ENCODE peak calls at places on chromosome 19, in five cellular contexts. V is HFF-Myc, L is transverse colon, X is AG09309, G is thoracic aorta. W is an unnamed sample.

GRCh38 chr19:31146546-31147183 is 202.6 kb downstream of the TSHZ3 start:
- DNase-seq in V (no peak), L (no peak), X (no peak), G (no peak), W (no peak)

GRCh38 chr19:13887529-13887928 is 10.6 kb downstream of the NANOS3 start:
- DNase-seq in V (no peak), L (no peak), X (peak), G (no peak), W (no peak)

GRCh38 chr19:40342644-40343311 is 5.4 kb downstream of the C19orf47 start:
- DNase-seq in V (no peak), L (no peak), X (no peak), G (no peak), W (no peak)

GRCh38 chr19:16942583-16942982 is 53.8 kb downstream of the F2RL3 start:
- DNase-seq in V (no peak), L (no peak), X (no peak), G (no peak), W (no peak)

GRCh38 chr19:18319591-18320135 is 3.2 kb downstream of the LSM4 start:
- DNase-seq in V (no peak), L (peak), X (no peak), G (no peak), W (no peak)

GRCh38 chr19:7540761-7541480 is 5.4 kb downstream of the PNPLA6 start:
- DNase-seq in V (no peak), L (no peak), X (no peak), G (no peak), W (no peak)

GRCh38 chr19:1122972-1123363 is 19.2 kb downstream of the GPX4 start:
- DNase-seq in V (no peak), L (peak), X (no peak), G (no peak), W (no peak)

GRCh38 chr19:11693505-11694499 is 44.9 kb downstream of the ZNF823 start:
- DNase-seq in V (peak), L (no peak), X (peak), G (no peak), W (no peak)

GRCh38 chr19:591099-591958 is 1.6 kb downstream of the HCN2 start:
- DNase-seq in V (no peak), L (no peak), X (no peak), G (no peak), W (no peak)

GRCh38 chr19:7595466-7596133 is at the start of gene CAMSAP3:
- DNase-seq in V (peak), L (peak), X (no peak), G (no peak), W (no peak)

GRCh38 chr19:8302734-8303133 is 5.4 kb downstream of the CD320 start:
- DNase-seq in V (no peak), L (no peak), X (no peak), G (no peak), W (peak)

GRCh38 chr19:751501-752341 is 809 bp downstream of the MISP start:
- DNase-seq in V (no peak), L (peak), X (peak), G (no peak), W (no peak)

GRCh38 chr19:50719566-50719965 is at the start of gene SHANK1:
- DNase-seq in V (no peak), L (no peak), X (no peak), G (no peak), W (no peak)

GRCh38 chr19:1266818-1267440 is 2.2 kb upstream of the CIRBP start:
- DNase-seq in V (no peak), L (peak), X (no peak), G (no peak), W (no peak)

GRCh38 chr19:17209126-17210036 is 5.8 kb upstream of the USE1 start:
- DNase-seq in V (no peak), L (peak), X (no peak), G (no peak), W (no peak)

GRCh38 chr19:34259367-34259865 is 5.1 kb downstream of the GARRE1 start:
- DNase-seq in V (no peak), L (no peak), X (no peak), G (no peak), W (no peak)

GRCh38 chr19:43639507-43640423 is at the start of gene CADM4:
- DNase-seq in V (no peak), L (peak), X (no peak), G (no peak), W (no peak)

GRCh38 chr19:46818812-46819211 is 30.4 kb upstream of the SLC1A5 start:
- DNase-seq in V (no peak), L (no peak), X (no peak), G (no peak), W (no peak)

GRCh38 chr19:43759515-43759914 is 4.8 kb upstream of the SMG9 start:
- DNase-seq in V (peak), L (no peak), X (no peak), G (no peak), W (no peak)

GRCh38 chr19:1467512-1468273 is 11.3 kb downstream of the C19orf25 start:
- DNase-seq in V (no peak), L (no peak), X (no peak), G (no peak), W (no peak)

GRCh38 chr19:38452430-38453366 is 19.2 kb downstream of the RYR1 start:
- DNase-seq in V (no peak), L (no peak), X (no peak), G (no peak), W (no peak)

GRCh38 chr19:9323557-9323918 is 441 bp upstream of the ZNF559 start:
- DNase-seq in V (peak), L (peak), X (peak), G (peak), W (no peak)

GRCh38 chr19:47243776-47244547 is 12.4 kb upstream of the CCDC9 start:
- DNase-seq in V (peak), L (peak), X (peak), G (peak), W (peak)

GRCh38 chr19:43526884-43527859 is at the start of gene ETHE1:
- DNase-seq in V (no peak), L (peak), X (no peak), G (peak), W (peak)

GRCh38 chr19:45715139-45715538 is 15.6 kb downstream of the FBXO46 start:
- DNase-seq in V (no peak), L (no peak), X (no peak), G (no peak), W (no peak)
- TF ChIP-seq CTCF in V (no peak), L (no peak), X (no peak), G (no peak), W (no peak)

GRCh38 chr19:55676889-55677505 is 2.0 kb downstream of the EPN1 start:
- DNase-seq in V (no peak), L (no peak), X (no peak), G (no peak), W (no peak)

GRCh38 chr19:55677572-55678028 is 2.6 kb downstream of the EPN1 start:
- DNase-seq in V (no peak), L (no peak), X (no peak), G (no peak), W (no peak)

GRCh38 chr19:55676384-55676783 is 1.4 kb downstream of the EPN1 start:
- DNase-seq in V (no peak), L (no peak), X (no peak), G (no peak), W (no peak)

GRCh38 chr19:55679343-55680257 is 4.6 kb downstream of the EPN1 start:
- DNase-seq in V (no peak), L (no peak), X (no peak), G (no peak), W (peak)

GRCh38 chr19:55678121-55678671 is 3.2 kb downstream of the EPN1 start:
- DNase-seq in V (no peak), L (peak), X (no peak), G (no peak), W (peak)
- TF ChIP-seq CTCF in V (no peak), L (no peak), X (no peak), G (no peak), W (no peak)

GRCh38 chr19:5137571-5138124 is 168.7 kb downstream of the KDM4B start:
- DNase-seq in V (no peak), L (no peak), X (no peak), G (no peak), W (no peak)
- TF ChIP-seq CTCF in V (peak), L (no peak), X (no peak), G (no peak), W (peak)

GRCh38 chr19:49639401-49640112 is 386 bp downstream of the RRAS start:
- DNase-seq in V (no peak), L (peak), X (no peak), G (no peak), W (no peak)

GRCh38 chr19:49642488-49643035 is 553 bp downstream of the SCAF1 start:
- DNase-seq in V (no peak), L (no peak), X (no peak), G (no peak), W (no peak)

GRCh38 chr19:49638360-49638759 is 1.6 kb downstream of the RRAS start:
- DNase-seq in V (no peak), L (peak), X (no peak), G (no peak), W (no peak)

GRCh38 chr19:49641688-49642487 is at the start of gene SCAF1:
- DNase-seq in V (peak), L (peak), X (peak), G (peak), W (peak)

DNA sequence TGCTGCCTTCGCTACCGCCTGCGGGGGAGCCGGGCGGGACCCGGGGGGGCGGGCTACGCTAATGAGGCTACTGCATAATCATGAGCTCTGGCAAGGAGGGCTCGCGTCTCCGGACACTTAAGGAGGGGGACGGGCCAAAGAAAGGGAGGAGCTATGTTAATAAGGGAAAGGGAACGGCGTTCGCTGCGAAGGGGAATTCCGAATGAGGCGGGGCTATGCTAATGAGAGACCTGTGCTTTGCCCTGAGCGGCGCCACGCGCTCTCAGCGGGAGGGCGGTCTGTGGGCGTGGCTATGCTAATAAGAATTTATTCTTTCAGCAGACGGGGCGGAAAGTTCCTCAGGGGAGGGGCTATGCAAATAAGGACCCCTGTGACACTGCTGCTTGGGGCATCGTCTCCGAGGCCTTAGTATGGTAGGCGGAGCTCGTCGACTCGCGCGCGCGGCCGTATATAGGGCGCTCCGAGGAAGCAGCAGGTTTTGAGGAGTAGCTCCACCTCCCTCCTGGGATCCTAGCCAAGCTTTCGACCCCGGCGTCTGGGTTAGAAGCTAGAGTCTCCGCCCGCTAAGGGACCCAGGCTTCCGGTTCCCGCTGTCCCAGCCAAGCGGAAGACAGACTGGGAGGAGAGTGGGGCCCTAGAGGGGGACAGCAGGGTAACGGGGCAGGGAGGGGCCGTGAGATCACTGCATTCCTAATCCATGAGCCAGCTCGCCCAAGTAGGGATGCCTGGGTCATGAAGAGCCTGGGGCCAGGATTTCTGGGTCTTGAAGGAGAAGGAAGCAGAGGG is at the start of gene RRAS:
- DNase-seq in V (peak), L (peak), X (peak), G (peak), W (peak)
- TF ChIP-seq CTCF in V (no peak), L (no peak), X (no peak), G (no peak), W (no peak)

DNA sequence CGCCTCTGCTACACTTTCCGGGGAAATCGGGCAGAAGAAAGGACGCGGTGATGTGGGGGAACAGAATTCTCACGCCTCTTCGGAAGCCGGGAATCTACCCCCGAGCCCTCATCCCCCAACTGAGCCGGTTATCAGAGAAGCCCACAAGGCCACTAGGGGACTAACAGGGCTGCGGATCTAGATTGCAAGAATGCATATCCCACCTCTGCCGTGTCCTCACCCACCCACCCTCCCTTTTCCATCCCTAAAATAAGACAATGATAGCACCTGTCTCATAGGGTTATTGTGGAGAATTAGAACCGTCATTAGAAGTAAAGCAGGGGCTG is 1.1 kb downstream of the IGFLR1 start:
- DNase-seq in V (no peak), L (no peak), X (no peak), G (no peak), W (no peak)
- TF ChIP-seq CTCF in V (no peak), L (no peak), X (no peak), G (no peak), W (peak)

GRCh38 chr19:58278156-58279041 is at the start of gene ZNF8:
- DNase-seq in V (peak), L (peak), X (peak), G (peak), W (peak)
- TF ChIP-seq CTCF in V (no peak), L (no peak), X (no peak), G (no peak), W (peak)

GRCh38 chr19:21256722-21257121 is 72.5 kb downstream of the ZNF708 start:
- DNase-seq in V (no peak), L (no peak), X (no peak), G (no peak), W (no peak)
- TF ChIP-seq CTCF in V (peak), L (peak), X (peak), G (no peak), W (peak)

DNA sequence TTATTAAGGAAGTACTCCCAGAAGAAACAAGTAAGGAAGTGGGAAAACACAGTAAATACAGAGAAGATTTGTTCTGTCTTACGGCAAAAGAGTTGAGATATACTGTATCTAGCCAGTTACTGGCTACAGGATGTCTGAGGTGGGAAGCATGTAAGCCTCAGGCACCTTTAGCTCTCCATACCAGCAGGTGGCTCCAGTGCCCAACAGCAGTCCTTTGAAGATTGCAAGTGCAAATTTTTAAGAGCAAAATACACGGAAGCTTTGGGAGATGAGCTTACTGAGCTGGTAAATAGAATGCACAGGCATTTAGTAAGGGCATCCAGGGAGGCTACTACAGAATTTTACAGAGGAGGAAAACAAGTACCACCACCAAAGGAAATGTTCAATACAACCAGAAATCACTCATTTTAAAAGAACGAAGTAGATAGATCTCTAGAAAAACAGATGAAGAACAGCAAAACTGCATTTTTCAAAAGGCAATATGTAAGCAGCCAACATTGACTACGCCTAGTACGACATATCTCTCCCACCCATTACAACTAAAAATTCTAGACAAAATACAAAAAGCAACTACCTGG is 57.9 kb upstream of the VSTM2B start:
- DNase-seq in V (peak), L (no peak), X (peak), G (no peak), W (no peak)
- TF ChIP-seq CTCF in V (peak), L (peak), X (peak), G (no peak), W (peak)